ENCODE peak calls at places on chromosomes 5 and 9, in four cellular contexts. E, T, J and H are unnamed samples.

GRCh38 chr9:89213481-89213880 is 34.9 kb upstream of the SHC3 start:
- DNase-seq in T (no peak), J (no peak), E (no peak), H (no peak)

GRCh38 chr9:87711857-87712800 is 13.8 kb upstream of the CTSL start:
- DNase-seq in E (no peak), J (no peak), T (peak; percentile 60), H (no peak)

GRCh38 chr9:88270398-88270797 is 117.8 kb upstream of the SPIN1 start:
- DNase-seq in J (no peak), T (no peak), E (no peak), H (no peak)

GRCh38 chr5:27944471-27944870 is 906.1 kb upstream of the CDH9 start:
- DNase-seq in E (no peak), T (no peak), J (no peak), H (no peak)

GRCh38 chr5:137158691-137159090 is 340.4 kb downstream of the SPOCK1 start:
- DNase-seq in E (no peak), T (no peak), J (no peak), H (no peak)

GRCh38 chr5:111259636-111260035 is 35.5 kb downstream of the CAMK4 start:
- DNase-seq in E (no peak), J (no peak), T (no peak), H (no peak)

GRCh38 chr5:125700380-125700856 is 722.8 kb upstream of the GRAMD2B start:
- DNase-seq in T (no peak), J (no peak), E (no peak), H (no peak)

GRCh38 chr5:177086918-177087706 is 397 bp downstream of the FGFR4 start:
- DNase-seq in J (peak; percentile 93), T (peak; percentile 88), E (peak; percentile 19), H (peak; percentile 90)

GRCh38 chr5:141681695-141682641 is at the start of gene ARAP3:
- DNase-seq in T (peak; percentile 91), E (no peak), J (peak; percentile 88), H (peak; percentile 88)

GRCh38 chr5:115806986-115807653 is 9.3 kb downstream of the CDO1 start:
- DNase-seq in J (no peak), T (no peak), E (no peak), H (no peak)

GRCh38 chr5:160118349-160119141 is 705 bp downstream of the PWWP2A start:
- DNase-seq in J (peak; percentile 70), T (peak; percentile 83), E (no peak), H (no peak)

GRCh38 chr9:12934515-12935301 is 159.9 kb downstream of the LURAP1L start:
- DNase-seq in T (no peak), J (no peak), E (no peak), H (no peak)

GRCh38 chr9:4116708-4117460 is 183.0 kb downstream of the GLIS3 start:
- DNase-seq in J (no peak), E (no peak), T (no peak), H (no peak)

GRCh38 chr5:108728566-108729305 is 19.0 kb upstream of the FER start:
- DNase-seq in E (no peak), T (peak; percentile 31), J (peak; percentile 31), H (no peak)

GRCh38 chr5:73596705-73597328 is 29.2 kb upstream of the ARHGEF28 start:
- DNase-seq in E (no peak), J (peak; percentile 26), T (peak; percentile 16), H (peak; percentile 57)

GRCh38 chr5:181242031-181242451 is 1.7 kb downstream of the RACK1 start:
- DNase-seq in E (no peak), T (no peak), J (no peak), H (no peak)

GRCh38 chr9:108639736-108640135 is 216.1 kb downstream of the ACTL7B start:
- DNase-seq in E (no peak), J (no peak), T (no peak), H (no peak)

GRCh38 chr5:132386644-132387286 is 17.3 kb downstream of the SLC22A5 start:
- DNase-seq in J (peak; percentile 62), E (peak; percentile 70), T (peak; percentile 71), H (peak; percentile 81)

GRCh38 chr5:31106742-31107546 is 86.5 kb upstream of the CDH6 start:
- DNase-seq in J (no peak), E (no peak), T (no peak), H (no peak)
- TF ChIP-seq NRF1 in J (no peak), E (no peak), T (no peak), H (no peak)

DNA sequence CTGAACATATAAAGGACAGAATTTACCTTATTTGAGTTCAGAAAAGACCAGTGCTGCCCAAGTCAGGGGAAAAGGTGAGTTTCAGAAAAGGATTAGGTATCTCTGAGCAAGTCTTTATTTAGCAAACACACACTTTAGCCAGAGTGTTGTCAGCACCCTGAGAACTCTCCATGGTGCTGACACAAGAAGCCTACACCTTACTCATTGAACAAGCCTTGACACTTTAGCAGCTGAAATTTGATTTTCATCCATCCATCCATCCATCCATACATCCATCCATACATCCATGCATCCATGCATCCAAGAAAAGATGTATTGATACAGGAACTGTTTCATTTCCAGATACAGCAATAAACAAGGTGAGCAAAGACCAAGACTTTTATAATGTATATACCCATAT is 311.2 kb downstream of the TRIM32 start:
- DNase-seq in T (no peak), J (no peak), E (no peak), H (no peak)
- TF ChIP-seq NRF1 in T (no peak), J (no peak), E (no peak), H (no peak)

GRCh38 chr5:68565427-68565826 is 349.9 kb downstream of the PIK3R1 start:
- DNase-seq in E (peak; percentile 55), T (no peak), J (no peak), H (no peak)

GRCh38 chr5:68557162-68557936 is 341.8 kb downstream of the PIK3R1 start:
- DNase-seq in T (no peak), J (no peak), E (no peak), H (no peak)

GRCh38 chr5:68562308-68562707 is 346.8 kb downstream of the PIK3R1 start:
- DNase-seq in J (no peak), T (peak; percentile 26), E (no peak), H (no peak)
- TF ChIP-seq NRF1 in J (no peak), T (no peak), E (no peak), H (no peak)

DNA sequence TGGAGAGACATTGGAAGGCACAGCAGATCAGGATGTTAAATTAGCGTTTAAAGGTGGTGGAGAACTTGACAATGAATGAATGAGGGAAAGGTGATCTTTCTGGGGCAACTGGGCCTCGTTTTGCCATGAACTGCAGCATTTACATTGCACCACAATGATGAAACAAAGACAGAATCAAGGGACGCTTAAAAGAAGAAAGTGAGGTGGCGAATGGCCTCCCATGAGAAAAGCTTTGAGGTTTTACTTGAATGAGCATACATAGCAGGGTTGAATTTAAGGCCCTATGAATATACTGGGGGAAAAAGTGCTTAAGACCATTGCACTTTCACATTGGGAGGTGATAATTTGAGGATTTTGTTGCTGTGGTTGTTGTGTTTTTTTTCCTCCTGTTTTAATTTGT is 476.4 kb downstream of the ISL1 start:
- DNase-seq in T (no peak), J (no peak), E (no peak), H (no peak)
- TF ChIP-seq NRF1 in T (no peak), J (no peak), E (no peak), H (no peak)

DNA sequence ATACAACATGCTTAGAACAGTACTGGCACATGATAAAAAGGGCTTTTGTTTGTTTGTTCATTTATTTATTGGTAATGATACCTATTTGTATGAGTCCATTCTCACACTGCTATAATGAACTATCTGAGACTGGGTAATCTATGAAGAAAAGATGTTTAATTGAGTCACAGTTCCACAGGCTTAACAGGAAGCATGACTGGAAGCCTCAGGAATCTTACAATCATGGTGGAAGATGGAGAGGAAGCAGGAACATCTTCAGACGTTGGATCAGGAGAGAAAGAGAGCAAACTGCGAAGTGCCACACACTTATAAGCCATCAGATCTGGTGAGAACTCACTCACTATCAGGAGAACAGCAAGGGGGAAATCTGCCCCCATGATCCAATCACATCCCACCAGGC is 847.7 kb downstream of the CDH18 start:
- DNase-seq in J (no peak), E (no peak), T (no peak), H (no peak)
- TF ChIP-seq NRF1 in J (no peak), E (no peak), T (no peak), H (no peak)

GRCh38 chr5:1003296-1003937 is 5.2 kb upstream of the NKD2 start:
- DNase-seq in E (no peak), J (no peak), T (no peak), H (no peak)
- TF ChIP-seq NRF1 in E (no peak), J (no peak), T (no peak), H (no peak)

GRCh38 chr9:25418974-25419373 is 259.3 kb downstream of the TUSC1 start:
- DNase-seq in J (no peak), T (no peak), E (no peak), H (no peak)
- TF ChIP-seq NRF1 in J (no peak), T (no peak), E (no peak), H (no peak)

GRCh38 chr5:69083412-69083811 is 10.4 kb upstream of the SLC30A5 start:
- DNase-seq in J (peak; percentile 29), T (no peak), E (no peak), H (peak; percentile 47)
- TF ChIP-seq NRF1 in J (no peak), T (no peak), E (no peak), H (no peak)

GRCh38 chr5:139513852-139514485 is 31.4 kb upstream of the STING1 start:
- DNase-seq in J (no peak), E (no peak), T (no peak), H (no peak)

GRCh38 chr5:139517683-139518564 is 35.4 kb upstream of the STING1 start:
- DNase-seq in J (peak; percentile 96), T (peak; percentile 97), E (no peak), H (peak; percentile 97)

DNA sequence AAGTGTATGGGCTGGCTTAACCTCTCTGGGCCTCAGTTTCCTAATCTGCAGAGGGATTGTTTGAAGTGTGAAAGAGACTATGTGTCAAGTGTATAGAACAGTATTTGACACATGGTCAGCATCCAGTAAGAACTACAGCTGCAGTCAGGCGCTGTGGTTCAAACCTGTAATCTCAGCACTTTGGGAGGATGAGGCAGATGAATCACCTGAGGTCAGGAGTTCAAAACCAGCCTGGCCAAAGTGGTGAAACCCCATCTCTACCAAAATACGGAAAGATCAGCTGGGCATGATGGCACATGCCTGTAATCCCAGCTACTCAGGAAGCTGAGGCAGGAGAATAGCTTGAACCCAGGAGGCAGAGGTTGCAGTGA is 31.9 kb upstream of the STING1 start:
- DNase-seq in T (no peak), J (no peak), E (no peak), H (no peak)
- TF ChIP-seq NRF1 in T (no peak), J (no peak), E (no peak), H (no peak)

GRCh38 chr9:107251756-107252322 is 31.2 kb upstream of the RAD23B start:
- DNase-seq in J (no peak), E (no peak), T (peak; percentile 36), H (no peak)
- TF ChIP-seq NRF1 in J (no peak), E (no peak), T (no peak), H (no peak)